ENCODE peak calls at places on chromosomes 4 and X, in six cellular contexts. One of them, this sample, is unnamed.
A peak's percentile ranks its signal among the peaks of the same experiment; 100 is the strongest.

GRCh38 chr4:158530391-158530790 is 8.7 kb downstream of the RXFP1 start:
- DNase-seq in HCEC 1CT: no peak
- DNase-seq in Right ventricle myocardium superior: no peak
- DNase-seq in fibroblast of mammary gland: peak; percentile 36
- DNase-seq in amygdala: no peak
- DNase-seq in foreskin keratinocyte: no peak
- DNase-seq in this sample: no peak

GRCh38 chr4:162499478-162499877 is 335.7 kb upstream of the FSTL5 start:
- DNase-seq in Right ventricle myocardium superior: no peak
- DNase-seq in HCEC 1CT: no peak
- DNase-seq in foreskin keratinocyte: no peak
- DNase-seq in fibroblast of mammary gland: no peak
- DNase-seq in amygdala: no peak
- DNase-seq in this sample: peak; percentile 9

GRCh38 chrX:88284844-88285243 is 462.2 kb upstream of the CPXCR1 start:
- DNase-seq in amygdala: no peak
- DNase-seq in HCEC 1CT: no peak
- DNase-seq in fibroblast of mammary gland: no peak
- DNase-seq in foreskin keratinocyte: no peak
- DNase-seq in Right ventricle myocardium superior: no peak
- DNase-seq in this sample: no peak

GRCh38 chr4:117821834-117822233 is 212.5 kb upstream of the NDST3 start:
- DNase-seq in Right ventricle myocardium superior: no peak
- DNase-seq in foreskin keratinocyte: no peak
- DNase-seq in fibroblast of mammary gland: no peak
- DNase-seq in HCEC 1CT: no peak
- DNase-seq in amygdala: no peak
- DNase-seq in this sample: no peak

GRCh38 chr4:186727149-186727976 is 3.7 kb upstream of the FAT1 start:
- DNase-seq in fibroblast of mammary gland: peak; percentile 25
- DNase-seq in foreskin keratinocyte: no peak
- DNase-seq in HCEC 1CT: no peak
- DNase-seq in amygdala: no peak
- DNase-seq in Right ventricle myocardium superior: no peak
- DNase-seq in this sample: no peak

GRCh38 chr4:47717173-47717572 is 120.7 kb downstream of the CORIN start:
- DNase-seq in amygdala: no peak
- DNase-seq in foreskin keratinocyte: no peak
- DNase-seq in Right ventricle myocardium superior: no peak
- DNase-seq in HCEC 1CT: no peak
- DNase-seq in fibroblast of mammary gland: no peak
- DNase-seq in this sample: no peak

GRCh38 chrX:41332005-41332404 is 2.0 kb upstream of the DDX3X start:
- DNase-seq in HCEC 1CT: no peak
- DNase-seq in foreskin keratinocyte: no peak
- DNase-seq in amygdala: no peak
- DNase-seq in fibroblast of mammary gland: no peak
- DNase-seq in Right ventricle myocardium superior: no peak
- DNase-seq in this sample: no peak

GRCh38 chr4:173529505-173530325 is at the start of gene HAND2:
- DNase-seq in fibroblast of mammary gland: peak; percentile 90
- DNase-seq in amygdala: no peak
- DNase-seq in HCEC 1CT: peak; percentile 77
- DNase-seq in foreskin keratinocyte: no peak
- DNase-seq in Right ventricle myocardium superior: peak; percentile 87
- DNase-seq in this sample: peak; percentile 8

GRCh38 chr4:154590329-154591006 is at the start of gene FGA:
- DNase-seq in HCEC 1CT: no peak
- DNase-seq in Right ventricle myocardium superior: no peak
- DNase-seq in amygdala: no peak
- DNase-seq in foreskin keratinocyte: no peak
- DNase-seq in fibroblast of mammary gland: no peak
- DNase-seq in this sample: peak; percentile 16

GRCh38 chr4:78552398-78553396 is 1.1 kb downstream of the ANXA3 start:
- DNase-seq in HCEC 1CT: no peak
- DNase-seq in Right ventricle myocardium superior: no peak
- DNase-seq in amygdala: no peak
- DNase-seq in foreskin keratinocyte: peak; percentile 91
- DNase-seq in fibroblast of mammary gland: no peak
- DNase-seq in this sample: peak; percentile 38

GRCh38 chrX:50469206-50469605 is 1.4 kb downstream of the DGKK start:
- DNase-seq in amygdala: no peak
- DNase-seq in Right ventricle myocardium superior: no peak
- DNase-seq in HCEC 1CT: no peak
- DNase-seq in foreskin keratinocyte: no peak
- DNase-seq in fibroblast of mammary gland: no peak
- DNase-seq in this sample: no peak

GRCh38 chr4:48778431-48779094 is 1.5 kb downstream of the FRYL start:
- DNase-seq in Right ventricle myocardium superior: no peak
- DNase-seq in foreskin keratinocyte: no peak
- DNase-seq in fibroblast of mammary gland: peak; percentile 55
- DNase-seq in amygdala: no peak
- DNase-seq in HCEC 1CT: peak; percentile 43
- DNase-seq in this sample: peak; percentile 11

GRCh38 chr4:80141543-80141942 is 55.8 kb upstream of the PRDM8 start:
- DNase-seq in HCEC 1CT: peak; percentile 4
- DNase-seq in foreskin keratinocyte: no peak
- DNase-seq in Right ventricle myocardium superior: no peak
- DNase-seq in amygdala: no peak
- DNase-seq in fibroblast of mammary gland: no peak
- DNase-seq in this sample: no peak

GRCh38 chrX:134625315-134625718 is 33.0 kb downstream of the PLAC1 start:
- DNase-seq in fibroblast of mammary gland: peak; percentile 72
- DNase-seq in HCEC 1CT: no peak
- DNase-seq in amygdala: no peak
- DNase-seq in foreskin keratinocyte: no peak
- DNase-seq in Right ventricle myocardium superior: no peak
- DNase-seq in this sample: no peak

GRCh38 chrX:143788265-143788664 is 67.7 kb upstream of the SPANXN2 start:
- DNase-seq in foreskin keratinocyte: no peak
- DNase-seq in Right ventricle myocardium superior: no peak
- DNase-seq in HCEC 1CT: peak; percentile 20
- DNase-seq in fibroblast of mammary gland: peak; percentile 46
- DNase-seq in amygdala: no peak
- DNase-seq in this sample: no peak

GRCh38 chr4:76950052-76950845 is 697 bp downstream of the SEPTIN11 start:
- DNase-seq in fibroblast of mammary gland: peak; percentile 48
- DNase-seq in HCEC 1CT: peak; percentile 7
- DNase-seq in amygdala: peak; percentile 64
- DNase-seq in foreskin keratinocyte: peak; percentile 14
- DNase-seq in Right ventricle myocardium superior: peak; percentile 75
- DNase-seq in this sample: peak; percentile 25

GRCh38 chr4:10074767-10075105 is 41.9 kb downstream of the WDR1 start:
- DNase-seq in Right ventricle myocardium superior: no peak
- DNase-seq in amygdala: no peak
- DNase-seq in fibroblast of mammary gland: peak; percentile 68
- DNase-seq in HCEC 1CT: peak; percentile 58
- DNase-seq in foreskin keratinocyte: no peak
- DNase-seq in this sample: peak; percentile 42

GRCh38 chr4:8539661-8540060 is 40.5 kb upstream of the GPR78 start:
- DNase-seq in foreskin keratinocyte: no peak
- DNase-seq in fibroblast of mammary gland: no peak
- DNase-seq in HCEC 1CT: no peak
- DNase-seq in Right ventricle myocardium superior: no peak
- DNase-seq in amygdala: no peak
- DNase-seq in this sample: no peak

GRCh38 chr4:100823066-100823992 is 305.5 kb upstream of the EMCN start:
- DNase-seq in foreskin keratinocyte: peak; percentile 77
- DNase-seq in HCEC 1CT: peak; percentile 63
- DNase-seq in Right ventricle myocardium superior: no peak
- DNase-seq in fibroblast of mammary gland: peak; percentile 2
- DNase-seq in amygdala: no peak
- DNase-seq in this sample: no peak

GRCh38 chrX:25005034-25005381 is 10.8 kb downstream of the ARX start:
- DNase-seq in amygdala: no peak
- DNase-seq in foreskin keratinocyte: no peak
- DNase-seq in HCEC 1CT: no peak
- DNase-seq in Right ventricle myocardium superior: no peak
- DNase-seq in fibroblast of mammary gland: no peak
- DNase-seq in this sample: no peak

GRCh38 chr4:3809451-3810110 is 43.4 kb downstream of the ADRA2C start:
- DNase-seq in amygdala: no peak
- DNase-seq in HCEC 1CT: no peak
- DNase-seq in Right ventricle myocardium superior: no peak
- DNase-seq in foreskin keratinocyte: no peak
- DNase-seq in fibroblast of mammary gland: no peak
- DNase-seq in this sample: no peak

This sample was measured in HuH-7.5.